ENCODE peak calls at places on chromosomes 7 and 10, in four cellular contexts. R is IMR-90, E is H1, C is H9. N is an unnamed sample.

GRCh38 chr10:25869067-25869591 is 64.9 kb upstream of the MYO3A start:
- DNase-seq in R (no peak), E (no peak), C (no peak), N (no peak)

GRCh38 chr7:157490465-157490912 is 153.7 kb downstream of the DNAJB6 start:
- DNase-seq in R (peak), E (no peak), C (no peak), N (no peak)

GRCh38 chr7:12244129-12244528 is 33.0 kb downstream of the TMEM106B start:
- DNase-seq in R (peak), E (peak), C (peak), N (peak)

GRCh38 chr10:49571419-49571818 is 32.5 kb upstream of the ERCC6 start:
- DNase-seq in R (peak), E (no peak), C (no peak), N (no peak)

GRCh38 chr7:100835903-100836811 is 8.8 kb upstream of the EPHB4 start:
- DNase-seq in R (no peak), E (peak), C (peak), N (peak)

GRCh38 chr10:13049774-13050420 is 48.4 kb upstream of the CCDC3 start:
- DNase-seq in R (no peak), E (no peak), C (no peak), N (peak)

GRCh38 chr7:34160261-34160752 is 255.0 kb downstream of the BMPER start:
- DNase-seq in R (peak), E (no peak), C (no peak), N (no peak)

GRCh38 chr7:19585761-19586160 is 123.1 kb downstream of the POLR1F start:
- DNase-seq in R (no peak), E (no peak), C (no peak), N (no peak)

GRCh38 chr7:63043657-63044543 is 954.7 kb upstream of the ZNF722 start:
- DNase-seq in R (no peak), E (no peak), C (no peak), N (no peak)

GRCh38 chr10:124401633-124402032 is 17.1 kb downstream of the OAT start:
- DNase-seq in R (no peak), E (no peak), C (no peak), N (no peak)

GRCh38 chr7:137547477-137547876 is 203.9 kb upstream of the PTN start:
- DNase-seq in R (peak), E (no peak), C (no peak), N (no peak)

GRCh38 chr7:153044981-153045380 is 285.4 kb downstream of the ACTR3B start:
- DNase-seq in R (no peak), E (no peak), C (no peak), N (no peak)

GRCh38 chr7:49773082-49773938 is at the start of gene VWC2:
- DNase-seq in R (no peak), E (no peak), C (peak), N (no peak)

GRCh38 chr10:36094091-36094490 is 452.0 kb upstream of the FZD8 start:
- DNase-seq in R (peak), E (no peak), C (no peak), N (no peak)

GRCh38 chr7:54015251-54015650 is 526.9 kb upstream of the VSTM2A start:
- DNase-seq in R (no peak), E (no peak), C (no peak), N (peak)

GRCh38 chr7:30470783-30471182 is 7.8 kb downstream of the NOD1 start:
- DNase-seq in R (peak), E (no peak), C (no peak), N (no peak)

GRCh38 chr7:120825152-120825551 is 32.8 kb downstream of the TSPAN12 start:
- DNase-seq in R (peak), E (no peak), C (no peak), N (no peak)

GRCh38 chr7:55575098-55575497 is 2.8 kb upstream of the VOPP1 start:
- DNase-seq in R (no peak), E (no peak), C (no peak), N (no peak)
- H2AK5ac ChIP-seq in R (no peak), E (no peak), C (no peak), N (no peak)

DNA sequence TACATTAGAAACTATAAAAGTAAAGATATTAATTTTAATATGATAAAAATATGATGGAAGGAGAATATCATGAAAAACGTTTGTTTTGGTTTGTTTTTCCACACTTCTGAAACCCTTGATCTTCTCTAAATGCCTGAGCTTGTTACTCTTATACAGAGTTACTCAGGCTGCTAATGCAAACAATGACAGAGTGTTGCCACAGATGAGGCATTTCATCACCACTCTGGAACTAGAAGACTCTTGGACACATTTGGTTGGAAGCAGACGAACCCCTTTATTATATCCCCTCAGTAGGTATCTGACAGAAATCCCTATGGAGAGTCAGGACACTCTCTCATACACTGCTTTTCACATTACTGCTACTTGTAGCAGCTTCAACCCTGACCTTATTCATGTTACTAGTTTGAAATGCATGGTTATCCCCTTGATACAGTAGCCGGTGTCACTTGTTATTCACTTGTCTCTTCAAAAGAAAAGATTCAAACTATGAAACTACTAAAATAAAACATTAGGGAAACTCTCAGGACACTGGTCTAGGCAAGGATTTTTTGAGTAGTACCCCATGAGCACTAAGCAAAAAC is 66.9 kb downstream of the SEMA3C start:
- DNase-seq in R (peak), E (no peak), C (no peak), N (no peak)
- H4K8ac ChIP-seq in R (no peak), E (no peak), C (no peak), N (no peak)

GRCh38 chr7:139791316-139791715 is 13.5 kb upstream of the HIPK2 start:
- DNase-seq in R (no peak), E (no peak), C (no peak), N (no peak)
- H3K56ac ChIP-seq in R (no peak), E (no peak), C (no peak), N (no peak)

DNA sequence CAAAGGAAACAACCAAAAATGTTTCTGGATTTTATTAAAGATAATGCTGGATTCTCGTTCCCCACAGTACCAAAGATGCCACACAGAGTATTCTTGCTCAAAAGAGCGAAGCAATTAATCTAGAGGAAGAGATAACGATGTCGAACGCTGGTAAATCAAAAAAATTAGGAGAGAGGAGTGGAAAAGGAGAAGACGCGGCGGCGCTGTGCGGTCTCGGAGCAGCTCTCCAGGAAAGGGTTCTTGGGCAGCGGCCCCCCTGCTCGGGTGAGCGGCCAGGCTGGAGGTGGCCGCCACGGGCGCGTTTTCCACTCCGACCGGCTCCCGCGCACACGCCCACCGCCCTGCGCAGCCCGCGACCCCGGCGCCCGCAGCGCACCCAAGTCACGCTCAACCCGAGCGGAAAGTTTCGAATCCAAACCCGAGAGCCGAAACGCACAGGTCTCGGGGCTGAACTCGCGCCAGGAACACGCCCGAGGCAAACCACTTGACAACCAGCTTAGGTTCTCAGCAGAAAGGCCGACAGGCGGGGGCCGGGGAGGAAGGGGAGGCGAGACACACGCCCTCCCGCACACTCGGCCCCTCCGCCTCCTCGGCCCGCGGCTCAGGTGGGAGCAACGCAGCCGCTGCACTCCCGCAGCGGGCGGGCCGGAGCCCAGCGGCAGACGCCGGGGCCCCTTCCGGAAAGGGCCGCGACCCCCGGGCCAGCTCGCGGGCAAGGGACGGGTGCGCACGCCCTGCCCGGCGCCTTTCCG is 924 bp downstream of the SRPK2 start:
- DNase-seq in R (peak), E (no peak), C (peak), N (peak)
- H2AK5ac ChIP-seq in R (no peak), E (no peak), C (no peak), N (no peak)